ENCODE peak calls at places on chromosomes 3 and 15, in seven cellular contexts. D is GDM1; W is stimulated activated CD4-positive, alpha-beta T cell treated with anti-CD3 and anti-CD28 coated beads, Interleukin-1b, Interleukin-23, amount 100 ng/mL, for 1 hour; F is GM23338; T is astrocyte of the spinal cord; P is AG09309; O is GM10248. Z is an unnamed sample.

GRCh38 chr3:124413393-124413792 is 316.9 kb upstream of the UMPS start:
- DNase-seq in D (no peak), P (no peak), W (no peak), T (no peak), F (no peak), O (no peak), Z (no peak)

GRCh38 chr3:12797124-12797891 is 828 bp downstream of the CAND2 start:
- DNase-seq in W (no peak), T (no peak), P (no peak), O (no peak), F (peak; percentile 56), D (no peak), Z (no peak)

GRCh38 chr3:142027295-142027694 is 122.0 kb downstream of the TFDP2 start:
- DNase-seq in T (peak; percentile 14), W (no peak), O (no peak), D (no peak), P (no peak), F (peak; percentile 43), Z (no peak)

GRCh38 chr15:49387471-49387870 is 35.6 kb upstream of the FGF7 start:
- DNase-seq in O (no peak), T (no peak), P (no peak), D (no peak), F (no peak), W (no peak), Z (no peak)

GRCh38 chr3:191366675-191367074 is 36.3 kb upstream of the UTS2B start:
- DNase-seq in O (no peak), P (no peak), W (no peak), D (no peak), F (no peak), T (peak; percentile 47), Z (no peak)

GRCh38 chr3:154759966-154760365 is 320.2 kb upstream of the MME start:
- DNase-seq in W (no peak), D (no peak), O (no peak), F (no peak), P (no peak), T (no peak), Z (no peak)

GRCh38 chr15:73346735-73347312 is 21.9 kb downstream of the HCN4 start:
- DNase-seq in O (peak; percentile 67), D (no peak), P (no peak), T (peak; percentile 15), W (peak; percentile 10), F (peak; percentile 93), Z (peak; percentile 66)

GRCh38 chr3:72058493-72059081 is 273.6 kb upstream of the PROK2 start:
- DNase-seq in O (no peak), F (no peak), T (no peak), D (no peak), P (no peak), W (no peak), Z (no peak)

GRCh38 chr3:150097588-150097890 is 126.8 kb upstream of the PFN2 start:
- DNase-seq in T (peak; percentile 78), P (no peak), W (no peak), F (no peak), D (no peak), O (no peak), Z (no peak)

GRCh38 chr3:119322021-119322522 is 27.9 kb downstream of the ARHGAP31 start:
- DNase-seq in W (no peak), T (peak; percentile 52), O (no peak), P (no peak), D (no peak), F (peak; percentile 29), Z (no peak)

GRCh38 chr3:192422321-192422997 is 304.9 kb downstream of the FGF12 start:
- DNase-seq in F (no peak), O (no peak), P (no peak), W (no peak), T (peak; percentile 49), D (no peak), Z (no peak)

GRCh38 chr15:70324001-70324974 is 226.6 kb upstream of the TLE3 start:
- DNase-seq in P (peak; percentile 88), D (no peak), O (no peak), W (no peak), T (peak; percentile 83), F (no peak), Z (no peak)

GRCh38 chr3:130932979-130933378 is 39.1 kb downstream of the ATP2C1 start:
- DNase-seq in T (no peak), F (no peak), D (no peak), P (no peak), O (no peak), W (no peak), Z (no peak)

GRCh38 chr3:159200176-159200575 is 398.3 kb downstream of the MFSD1 start:
- DNase-seq in P (peak; percentile 68), T (peak; percentile 88), W (no peak), F (no peak), O (no peak), D (no peak), Z (no peak)

GRCh38 chr15:33007295-33007855 is 187.1 kb downstream of the FMN1 start:
- DNase-seq in F (peak; percentile 68), D (no peak), T (peak; percentile 49), O (no peak), P (no peak), W (no peak), Z (no peak)

GRCh38 chr15:101027273-101027901 is 108.2 kb downstream of the LRRK1 start:
- DNase-seq in D (no peak), F (no peak), W (no peak), O (no peak), T (no peak), P (no peak), Z (peak; percentile 62)

GRCh38 chr15:93825721-93826120 is 405.6 kb upstream of the MCTP2 start:
- DNase-seq in P (no peak), F (no peak), T (no peak), O (no peak), W (no peak), D (no peak), Z (no peak)

GRCh38 chr3:114727373-114727772 is 419.7 kb downstream of the ZBTB20 start:
- DNase-seq in T (no peak), O (peak; percentile 36), P (no peak), F (no peak), D (no peak), W (no peak), Z (no peak)

GRCh38 chr15:58703610-58704009 is 45.9 kb downstream of the ADAM10 start:
- DNase-seq in P (no peak), F (no peak), O (no peak), T (no peak), W (no peak), D (no peak), Z (no peak)

GRCh38 chr3:100159564-100160153 is 45.4 kb upstream of the FILIP1L start:
- DNase-seq in T (peak; percentile 63), P (peak; percentile 81), F (no peak), D (no peak), W (no peak), O (no peak), Z (no peak)

GRCh38 chr3:184379375-184380209 is at the start of gene CHRD:
- DNase-seq in W (no peak), D (no peak), T (no peak), P (no peak), O (no peak), F (no peak), Z (peak; percentile 76)

GRCh38 chr3:28215407-28215806 is 26.0 kb upstream of the CMC1 start:
- DNase-seq in T (no peak), W (no peak), D (no peak), O (no peak), P (no peak), F (no peak), Z (no peak)

GRCh38 chr3:45777111-45777752 is 19.1 kb downstream of the SLC6A20 start:
- DNase-seq in W (no peak), P (no peak), T (no peak), D (no peak), O (no peak), F (no peak), Z (no peak)

GRCh38 chr3:144105542-144105941 is 133.9 kb downstream of the DIPK2A start:
- DNase-seq in T (no peak), P (no peak), O (no peak), W (no peak), D (no peak), F (no peak), Z (no peak)

GRCh38 chr3:172561894-172562664 is 38.8 kb upstream of the TNFSF10 start:
- DNase-seq in P (no peak), O (no peak), W (no peak), D (no peak), F (no peak), T (no peak), Z (no peak)

GRCh38 chr15:90869601-90870353 is 1.4 kb downstream of the FURIN start:
- DNase-seq in F (peak; percentile 72), D (peak; percentile 78), W (no peak), T (peak; percentile 92), O (no peak), P (no peak), Z (peak; percentile 82)

GRCh38 chr3:150490212-150490611 is 56.1 kb downstream of the SERP1 start:
- DNase-seq in P (no peak), O (no peak), W (no peak), F (no peak), T (no peak), D (no peak), Z (no peak)

GRCh38 chr3:113769551-113769950 is 22.7 kb downstream of the ATP6V1A start:
- DNase-seq in D (no peak), W (no peak), F (no peak), O (peak; percentile 25), P (no peak), T (peak; percentile 68), Z (no peak)

GRCh38 chr3:67635257-67635656 is 19.2 kb downstream of the SUCLG2 start:
- DNase-seq in P (peak; percentile 53), D (no peak), O (no peak), W (no peak), F (no peak), T (peak; percentile 87), Z (no peak)

GRCh38 chr15:87527416-87527815 is 729.1 kb downstream of the NTRK3 start:
- DNase-seq in D (no peak), F (peak; percentile 3), T (peak; percentile 39), O (no peak), P (no peak), W (no peak), Z (no peak)

GRCh38 chr3:57421336-57421735 is 122.8 kb downstream of the DNAH12 start:
- DNase-seq in D (no peak), T (no peak), P (no peak), O (no peak), W (no peak), F (no peak), Z (no peak)

GRCh38 chr15:58852347-58852746 is 81.1 kb downstream of the SLTM start:
- DNase-seq in F (peak; percentile 64), W (no peak), P (no peak), O (no peak), D (no peak), T (no peak), Z (no peak)

GRCh38 chr3:50147861-50148260 is 7.3 kb upstream of the SEMA3F start:
- DNase-seq in W (no peak), P (no peak), D (no peak), O (no peak), T (no peak), F (no peak), Z (no peak)

GRCh38 chr3:185558395-185558794 is 6.0 kb upstream of the LIPH start:
- DNase-seq in O (no peak), W (no peak), P (no peak), T (no peak), D (no peak), F (no peak), Z (no peak)

Z was measured in sciatic nerve.